ENCODE peak calls at places on chromosome 11, in ten cellular contexts. L is RWPE2; E is heart left ventricle; S is A673; Z is IMR-90; I is HCT116; K is CD4-positive, alpha-beta memory T cell; V is K562; Y is hepatocyte; H is PC-9. A is an unnamed sample. For H3K36me3 and H3K9me3, the result is how much of the 10 kb centered on the place peaks cover.

GRCh38 chr11:11669447-11669846 is 47.6 kb upstream of the GALNT18 start:
- DNase-seq in I (no peak), Y (no peak), L (no peak), S (no peak), H (no peak), Z (no peak), E (no peak), K (no peak), V (no peak), A (no peak)

GRCh38 chr11:67293090-67293489 is 4.0 kb downstream of the ANKRD13D start:
- DNase-seq in I (no peak), Y (no peak), V (no peak), L (no peak), Z (peak), H (peak), E (no peak), S (peak), K (peak), A (no peak)

GRCh38 chr11:876550-876949 is 33.9 kb downstream of the TSPAN4 start:
- DNase-seq in S (no peak), L (no peak), Z (peak), H (no peak), I (no peak), E (peak), K (no peak), V (no peak), Y (no peak), A (peak)

GRCh38 chr11:131916633-131917032 is 546.2 kb downstream of the NTM start:
- DNase-seq in H (no peak), V (no peak), E (no peak), K (no peak), Y (no peak), L (no peak), Z (peak), I (no peak), S (peak), A (no peak)

GRCh38 chr11:125625225-125625593 is 246 bp downstream of the CHEK1 start:
- DNase-seq in H (no peak), K (no peak), I (no peak), V (no peak), E (no peak), L (no peak), Z (no peak), Y (no peak), S (no peak), A (no peak)

GRCh38 chr11:86499723-86500129 is 125.0 kb downstream of the CCDC81 start:
- DNase-seq in L (no peak), E (no peak), S (no peak), Z (no peak), H (peak), V (no peak), Y (peak), K (no peak), I (no peak), A (no peak)

GRCh38 chr11:76577199-76577920 is 93.2 kb downstream of the LRRC32 start:
- DNase-seq in Y (peak), S (peak), V (no peak), H (peak), I (no peak), L (peak), K (no peak), E (peak), Z (peak), A (peak)

GRCh38 chr11:117923773-117924172 is 5.4 kb downstream of the TMPRSS13 start:
- DNase-seq in Y (no peak), S (no peak), L (no peak), I (no peak), H (no peak), V (no peak), E (no peak), Z (no peak), K (no peak), A (no peak)

GRCh38 chr11:78576549-78577097 is 2.0 kb upstream of the NARS2 start:
- DNase-seq in L (no peak), I (no peak), Y (no peak), Z (no peak), E (no peak), S (no peak), K (no peak), H (no peak), V (no peak), A (no peak)

GRCh38 chr11:65204646-65205601 is 23.2 kb downstream of the CAPN1 start:
- DNase-seq in K (peak), Y (peak), V (peak), S (peak), H (peak), L (no peak), Z (peak), I (no peak), E (peak), A (no peak)

GRCh38 chr11:93663021-93663420 is 1.5 kb downstream of the CEP295 start:
- DNase-seq in S (no peak), H (no peak), Y (no peak), L (no peak), Z (no peak), V (peak), K (no peak), E (no peak), I (no peak), A (no peak)

GRCh38 chr11:66183581-66184048 is 84.8 kb upstream of the RAB1B start:
- DNase-seq in S (peak), Y (no peak), Z (no peak), I (no peak), V (no peak), K (peak), H (no peak), E (no peak), L (no peak), A (no peak)

GRCh38 chr11:77027275-77027674 is 6.9 kb upstream of the B3GNT6 start:
- DNase-seq in L (no peak), Z (peak), K (no peak), S (no peak), H (no peak), E (no peak), Y (no peak), I (no peak), V (no peak), A (no peak)

GRCh38 chr11:132648841-132649240 is 883.5 kb downstream of the OPCML start:
- DNase-seq in K (no peak), V (no peak), Y (no peak), H (no peak), E (no peak), L (no peak), S (no peak), Z (peak), I (no peak), A (no peak)

GRCh38 chr11:73597340-73597955 is 464 bp downstream of the FAM168A start:
- DNase-seq in Y (peak), Z (no peak), K (no peak), L (no peak), H (no peak), V (no peak), E (no peak), I (no peak), S (no peak), A (no peak)

GRCh38 chr11:79081441-79082124 is 359.2 kb downstream of the TENM4 start:
- DNase-seq in Z (peak), S (no peak), Y (no peak), I (no peak), H (no peak), V (no peak), L (no peak), K (no peak), E (no peak), A (no peak)

GRCh38 chr11:11987503-11988022 is 20.9 kb downstream of the DKK3 start:
- DNase-seq in S (peak), K (no peak), Z (peak), H (no peak), Y (no peak), V (no peak), L (no peak), E (no peak), I (no peak), A (peak)

GRCh38 chr11:86524603-86525352 is 147.6 kb downstream of the ME3 start:
- DNase-seq in E (no peak), Z (peak), K (no peak), I (peak), V (no peak), L (no peak), H (peak), S (peak), Y (peak), A (no peak)

GRCh38 chr11:19345848-19346681 is 105.3 kb upstream of the E2F8 start:
- DNase-seq in Z (no peak), E (peak), H (no peak), K (no peak), L (no peak), S (peak), Y (peak), I (no peak), V (peak), A (no peak)

GRCh38 chr11:106608677-106609076 is 409.6 kb downstream of the GUCY1A2 start:
- DNase-seq in E (no peak), Z (peak), I (no peak), H (no peak), L (no peak), V (no peak), K (no peak), S (no peak), Y (no peak), A (no peak)

GRCh38 chr11:11370263-11371060 is 17.4 kb upstream of the CSNK2A3 start:
- DNase-seq in S (no peak), Z (no peak), V (no peak), E (no peak), I (no peak), Y (no peak), L (no peak), K (no peak), H (no peak), A (no peak)

GRCh38 chr11:113260096-113260425 is 54.3 kb upstream of the TTC12 start:
- DNase-seq in V (no peak), H (no peak), Z (no peak), I (no peak), L (no peak), Y (no peak), E (no peak), K (no peak), S (no peak), A (no peak)

GRCh38 chr11:106553304-106553703 is 465.0 kb downstream of the GUCY1A2 start:
- DNase-seq in L (no peak), Z (no peak), H (no peak), I (no peak), E (no peak), K (no peak), S (no peak), Y (no peak), V (no peak), A (no peak)

GRCh38 chr11:61964941-61965282 is 2.5 kb downstream of the FTH1 start:
- DNase-seq in Z (no peak), I (no peak), H (no peak), S (no peak), L (no peak), Y (no peak), E (no peak), V (no peak), K (no peak), A (no peak)

GRCh38 chr11:125976156-125976555 is 30.3 kb downstream of the VSIG10L2 start:
- DNase-seq in I (no peak), E (no peak), K (no peak), V (no peak), S (no peak), L (no peak), H (no peak), Y (no peak), Z (no peak), A (no peak)

GRCh38 chr11:114019046-114019445 is 40.5 kb upstream of the ZBTB16 start:
- DNase-seq in L (no peak), H (no peak), Y (no peak), S (no peak), V (no peak), E (no peak), Z (no peak), K (no peak), I (no peak), A (no peak)

GRCh38 chr11:11444027-11444799 is 91.2 kb upstream of the CSNK2A3 start:
- DNase-seq in V (no peak), E (no peak), Z (peak), S (no peak), I (no peak), L (no peak), Y (no peak), H (no peak), K (no peak), A (no peak)

GRCh38 chr11:119739975-119740374 is 11.0 kb upstream of the NECTIN1 start:
- DNase-seq in K (no peak), I (no peak), Y (no peak), L (no peak), E (no peak), Z (no peak), S (no peak), V (no peak), H (no peak), A (no peak)

GRCh38 chr11:67572747-67573419 is 10.7 kb upstream of the GSTP1 start:
- DNase-seq in S (peak), Z (peak), Y (peak), E (peak), I (peak), L (no peak), V (peak), K (no peak), H (peak), A (peak)

GRCh38 chr11:65891180-65892136 is 985 bp downstream of the CCDC85B start:
- DNase-seq in V (peak), S (peak), E (peak), Z (no peak), H (peak), Y (no peak), L (no peak), K (no peak), I (no peak), A (peak)

GRCh38 chr11:8219257-8220021 is 44.2 kb downstream of the LMO1 start:
- DNase-seq in H (peak), Z (peak), Y (peak), K (no peak), S (peak), L (no peak), E (no peak), I (peak), V (peak), A (peak)

GRCh38 chr11:13891911-13892310 is 70.6 kb upstream of the SPON1 start:
- DNase-seq in K (no peak), L (no peak), V (no peak), S (no peak), E (no peak), Y (no peak), Z (no peak), H (no peak), I (no peak), A (no peak)

GRCh38 chr11:119363874-119364590 is 17.5 kb downstream of the USP2 start:
- DNase-seq in H (no peak), E (peak), Z (no peak), Y (peak), I (no peak), S (peak), V (peak), K (peak), L (no peak), A (peak)

GRCh38 chr11:22491826-22492225 is 133.8 kb downstream of the FANCF start:
- DNase-seq in Y (no peak), I (no peak), Z (peak), E (no peak), H (no peak), S (peak), K (no peak), V (no peak), L (no peak), A (peak)

GRCh38 chr11:33211588-33211987 is 45.6 kb upstream of the HIPK3 start:
- DNase-seq in H (no peak), V (no peak), Y (no peak), S (peak), Z (no peak), E (no peak), K (no peak), I (no peak), L (no peak), A (no peak)

GRCh38 chr11:47305734-47306483 is 36.0 kb downstream of the MADD start:
- DNase-seq in Z (no peak), S (peak), I (no peak), Y (no peak), H (peak), V (no peak), L (no peak), K (no peak), E (peak), A (no peak)

GRCh38 chr11:47302853-47303252 is 32.9 kb downstream of the MADD start:
- DNase-seq in I (no peak), S (no peak), K (no peak), V (no peak), Y (no peak), E (no peak), Z (no peak), L (no peak), H (no peak), A (no peak)

GRCh38 chr11:47306484-47306844 is 36.5 kb downstream of the MADD start:
- DNase-seq in L (no peak), I (no peak), V (no peak), S (no peak), H (no peak), Z (no peak), K (no peak), Y (no peak), E (no peak), A (no peak)

DNA sequence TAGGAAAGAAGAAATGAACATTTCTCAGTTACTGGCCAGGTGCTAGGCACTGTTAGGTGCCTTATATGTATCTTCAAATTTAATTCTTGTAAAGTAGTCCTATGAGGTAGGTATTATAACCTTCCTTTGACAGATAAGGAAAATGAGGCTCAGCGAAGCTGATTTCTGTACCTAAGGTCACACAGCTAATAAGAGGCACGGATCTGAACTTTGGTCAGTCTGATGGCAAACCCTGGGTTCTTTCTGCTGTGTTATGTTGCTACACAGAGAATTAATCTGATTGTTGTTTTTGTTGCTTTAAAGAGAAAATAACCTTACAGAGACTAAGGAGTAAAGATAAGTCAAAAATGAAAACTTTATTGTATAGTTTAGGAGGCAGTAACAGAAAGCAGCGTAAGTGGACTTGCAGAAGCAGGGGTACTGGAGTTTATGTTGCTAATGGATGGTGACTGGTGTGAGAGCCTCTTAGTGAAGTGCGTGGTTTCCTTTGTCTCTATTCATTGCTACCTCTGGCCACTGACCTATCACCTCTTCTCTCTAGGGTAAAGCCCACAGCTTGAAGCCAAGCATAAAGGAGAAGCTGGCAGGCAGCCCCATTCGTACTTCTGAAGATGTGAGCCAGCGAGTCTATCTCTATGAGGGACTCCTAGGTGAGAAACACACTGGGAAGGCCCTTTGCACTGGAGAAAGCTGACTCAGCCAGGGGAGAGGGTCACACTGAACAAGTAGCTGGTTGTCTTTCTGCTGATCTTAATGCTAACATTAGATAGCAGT is 38.3 kb downstream of the MADD start:
- DNase-seq in Y (no peak), H (no peak), S (no peak), E (no peak), L (no peak), K (no peak), V (no peak), Z (no peak), I (no peak), A (no peak)
- H3K36me3 ChIP-seq in Y (under half), H (under half), S (half or more), E (under half), L (half or more), K (half or more), V (half or more), Z (under half), I (under half), A (under half)

DNA sequence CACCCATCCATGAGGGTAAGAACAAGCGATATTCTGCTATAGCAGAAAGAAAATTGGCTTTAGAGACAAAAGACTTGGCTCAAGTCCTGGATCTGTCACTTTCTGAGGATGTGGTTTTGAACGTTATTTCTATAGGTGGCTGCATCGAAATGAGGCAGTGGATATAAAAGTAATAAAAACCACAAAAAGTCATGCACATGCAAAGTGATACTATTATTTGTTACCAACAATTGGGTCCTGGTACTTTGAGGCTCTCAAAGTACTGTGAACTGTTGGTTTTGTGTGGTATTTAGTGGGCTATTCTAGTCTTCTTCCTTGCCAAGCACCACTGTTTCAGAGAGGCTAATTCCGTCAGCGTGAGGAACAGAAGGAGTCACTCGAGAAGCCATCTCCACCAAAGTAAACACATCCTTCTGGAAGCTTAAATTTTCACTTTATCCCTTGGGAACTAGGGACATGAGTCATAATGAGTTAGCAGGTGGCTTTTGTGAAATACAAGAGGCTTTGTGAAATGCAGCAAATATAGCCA is 13.1 kb downstream of the UBASH3B start:
- DNase-seq in V (no peak), S (peak), Y (no peak), Z (peak), L (no peak), K (peak), E (no peak), H (no peak), I (peak), A (no peak)
- H3K4me3 ChIP-seq in V (no peak), S (no peak), Y (no peak), Z (no peak), L (no peak), K (peak), E (no peak), H (peak), I (no peak), A (no peak)

GRCh38 chr11:60371854-60372253 is 6.5 kb upstream of the MS4A7 start:
- DNase-seq in V (no peak), E (no peak), S (no peak), I (no peak), H (no peak), K (no peak), Z (no peak), Y (no peak), L (no peak), A (no peak)

GRCh38 chr11:60378359-60378758 is at the start of gene MS4A7:
- DNase-seq in K (no peak), L (no peak), Z (no peak), Y (no peak), S (no peak), E (peak), V (no peak), I (no peak), H (no peak), A (no peak)

GRCh38 chr11:60376601-60377000 is 1.7 kb upstream of the MS4A7 start:
- DNase-seq in Y (peak), S (no peak), V (no peak), H (no peak), E (no peak), I (no peak), K (no peak), Z (no peak), L (no peak), A (no peak)

GRCh38 chr11:60372767-60373166 is 5.6 kb upstream of the MS4A7 start:
- DNase-seq in Y (no peak), S (no peak), I (no peak), E (no peak), K (no peak), Z (no peak), H (no peak), V (no peak), L (no peak), A (no peak)

DNA sequence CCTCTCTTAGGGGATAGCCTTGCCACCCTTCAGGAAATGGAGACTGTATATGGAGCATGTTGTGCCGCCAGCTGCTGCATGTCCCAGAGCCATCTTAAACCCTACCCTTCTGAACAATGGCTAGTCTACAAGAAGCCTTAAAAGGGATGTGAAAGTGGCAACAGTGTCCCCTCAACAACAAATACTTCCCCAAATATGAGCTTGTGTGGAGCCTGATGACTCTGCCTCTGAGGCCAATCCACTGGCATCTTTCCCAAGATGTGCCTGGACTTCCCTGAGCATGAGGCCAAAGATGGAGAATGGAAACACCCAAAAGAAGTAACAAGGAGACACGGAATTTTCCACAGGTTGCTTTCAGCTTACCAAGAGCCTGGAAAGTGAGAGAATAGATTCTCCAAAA is 595 bp upstream of the MS4A7 start:
- DNase-seq in K (no peak), E (peak), Z (no peak), V (no peak), L (no peak), H (no peak), S (no peak), Y (no peak), I (no peak), A (no peak)
- H3K9me3 ChIP-seq in K (under half), E (under half), Z (under half), V (under half), L (under half), H (under half), S (under half), Y (under half), I (under half), A (under half)

DNA sequence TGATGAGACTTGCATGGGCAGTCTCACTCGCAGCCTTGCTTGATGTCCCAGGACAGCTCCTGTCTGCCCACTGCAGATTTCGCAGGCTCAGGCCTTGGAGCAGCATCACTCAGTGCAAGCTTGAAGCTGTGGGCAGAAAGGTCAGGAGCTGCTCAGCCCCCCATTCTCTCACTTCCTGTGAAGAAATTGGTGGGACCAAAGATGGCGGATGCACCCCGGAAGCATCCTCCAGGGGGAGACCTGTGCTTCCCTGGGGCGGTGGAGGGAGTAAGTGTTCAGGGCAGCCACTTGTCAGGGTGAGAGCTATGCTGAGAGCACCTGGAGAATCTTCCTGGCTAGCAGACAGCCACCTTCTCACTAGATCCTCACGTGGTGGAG is 11.3 kb downstream of the PLAAT2 start:
- DNase-seq in Y (no peak), Z (no peak), E (no peak), K (no peak), V (no peak), I (no peak), H (no peak), L (no peak), S (no peak), A (no peak)
- H3K36me3 ChIP-seq in Y (under half), Z (under half), E (under half), K (under half), V (under half), I (under half), H (under half), L (under half), S (under half), A (under half)

A was measured in MG63.